ENCODE peak calls at places on chromosomes 7 and 10, in six cellular contexts. One of them, this sample, is unnamed.

GRCh38 chr7:73612598-73613269 is 11.6 kb downstream of the MLXIPL start:
- DNase-seq in NCI-H1930: no peak
- DNase-seq in Kasumi-1: peak
- DNase-seq in stimulated activated CD4-positive, alpha-beta T cell treated with anti-CD3 and anti-CD28 coated beads, Interleukin-4, amount 100 ng/mL, for 4 hours: no peak
- DNase-seq in AG09309: no peak
- DNase-seq in activated CD8-positive, alpha-beta memory T cell treated with anti-CD3 and anti-CD28 coated beads, Interleukin-2, amount 50 U/mL, for 48 hours: no peak
- DNase-seq in this sample: peak

GRCh38 chr7:50939026-50939425 is 156.3 kb upstream of the GRB10 start:
- DNase-seq in Kasumi-1: no peak
- DNase-seq in AG09309: no peak
- DNase-seq in stimulated activated CD4-positive, alpha-beta T cell treated with anti-CD3 and anti-CD28 coated beads, Interleukin-4, amount 100 ng/mL, for 4 hours: no peak
- DNase-seq in activated CD8-positive, alpha-beta memory T cell treated with anti-CD3 and anti-CD28 coated beads, Interleukin-2, amount 50 U/mL, for 48 hours: no peak
- DNase-seq in NCI-H1930: no peak
- DNase-seq in this sample: peak

GRCh38 chr10:104117839-104118323 is 4.1 kb upstream of the SFR1 start:
- DNase-seq in activated CD8-positive, alpha-beta memory T cell treated with anti-CD3 and anti-CD28 coated beads, Interleukin-2, amount 50 U/mL, for 48 hours: no peak
- DNase-seq in NCI-H1930: no peak
- DNase-seq in stimulated activated CD4-positive, alpha-beta T cell treated with anti-CD3 and anti-CD28 coated beads, Interleukin-4, amount 100 ng/mL, for 4 hours: no peak
- DNase-seq in AG09309: no peak
- DNase-seq in Kasumi-1: no peak
- DNase-seq in this sample: peak

GRCh38 chr7:74037609-74038008 is 9.6 kb downstream of the ELN start:
- DNase-seq in activated CD8-positive, alpha-beta memory T cell treated with anti-CD3 and anti-CD28 coated beads, Interleukin-2, amount 50 U/mL, for 48 hours: no peak
- DNase-seq in AG09309: no peak
- DNase-seq in stimulated activated CD4-positive, alpha-beta T cell treated with anti-CD3 and anti-CD28 coated beads, Interleukin-4, amount 100 ng/mL, for 4 hours: no peak
- DNase-seq in NCI-H1930: no peak
- DNase-seq in Kasumi-1: no peak
- DNase-seq in this sample: no peak

GRCh38 chr7:142788303-142789286 is 17.8 kb downstream of the PRSS2 start:
- DNase-seq in Kasumi-1: no peak
- DNase-seq in AG09309: no peak
- DNase-seq in activated CD8-positive, alpha-beta memory T cell treated with anti-CD3 and anti-CD28 coated beads, Interleukin-2, amount 50 U/mL, for 48 hours: no peak
- DNase-seq in stimulated activated CD4-positive, alpha-beta T cell treated with anti-CD3 and anti-CD28 coated beads, Interleukin-4, amount 100 ng/mL, for 4 hours: no peak
- DNase-seq in NCI-H1930: no peak
- DNase-seq in this sample: no peak

GRCh38 chr10:52232561-52233350 is 81.3 kb upstream of the DKK1 start:
- DNase-seq in NCI-H1930: no peak
- DNase-seq in activated CD8-positive, alpha-beta memory T cell treated with anti-CD3 and anti-CD28 coated beads, Interleukin-2, amount 50 U/mL, for 48 hours: no peak
- DNase-seq in stimulated activated CD4-positive, alpha-beta T cell treated with anti-CD3 and anti-CD28 coated beads, Interleukin-4, amount 100 ng/mL, for 4 hours: no peak
- DNase-seq in AG09309: no peak
- DNase-seq in Kasumi-1: peak
- DNase-seq in this sample: no peak

GRCh38 chr7:95560674-95561073 is 35.6 kb downstream of the PDK4 start:
- DNase-seq in NCI-H1930: no peak
- DNase-seq in Kasumi-1: no peak
- DNase-seq in AG09309: no peak
- DNase-seq in stimulated activated CD4-positive, alpha-beta T cell treated with anti-CD3 and anti-CD28 coated beads, Interleukin-4, amount 100 ng/mL, for 4 hours: no peak
- DNase-seq in activated CD8-positive, alpha-beta memory T cell treated with anti-CD3 and anti-CD28 coated beads, Interleukin-2, amount 50 U/mL, for 48 hours: no peak
- DNase-seq in this sample: no peak

GRCh38 chr10:104406715-104407517 is 53.3 kb downstream of the CFAP58 start:
- DNase-seq in activated CD8-positive, alpha-beta memory T cell treated with anti-CD3 and anti-CD28 coated beads, Interleukin-2, amount 50 U/mL, for 48 hours: no peak
- DNase-seq in Kasumi-1: peak
- DNase-seq in NCI-H1930: no peak
- DNase-seq in AG09309: peak
- DNase-seq in stimulated activated CD4-positive, alpha-beta T cell treated with anti-CD3 and anti-CD28 coated beads, Interleukin-4, amount 100 ng/mL, for 4 hours: no peak
- DNase-seq in this sample: peak

GRCh38 chr10:88389456-88389855 is 193.7 kb downstream of the RNLS start:
- DNase-seq in Kasumi-1: peak
- DNase-seq in stimulated activated CD4-positive, alpha-beta T cell treated with anti-CD3 and anti-CD28 coated beads, Interleukin-4, amount 100 ng/mL, for 4 hours: no peak
- DNase-seq in activated CD8-positive, alpha-beta memory T cell treated with anti-CD3 and anti-CD28 coated beads, Interleukin-2, amount 50 U/mL, for 48 hours: no peak
- DNase-seq in AG09309: no peak
- DNase-seq in NCI-H1930: no peak
- DNase-seq in this sample: peak

GRCh38 chr7:151721694-151722093 is 155.2 kb downstream of the PRKAG2 start:
- DNase-seq in Kasumi-1: no peak
- DNase-seq in activated CD8-positive, alpha-beta memory T cell treated with anti-CD3 and anti-CD28 coated beads, Interleukin-2, amount 50 U/mL, for 48 hours: no peak
- DNase-seq in AG09309: no peak
- DNase-seq in stimulated activated CD4-positive, alpha-beta T cell treated with anti-CD3 and anti-CD28 coated beads, Interleukin-4, amount 100 ng/mL, for 4 hours: no peak
- DNase-seq in NCI-H1930: no peak
- DNase-seq in this sample: no peak

GRCh38 chr10:6322805-6323204 is 120.1 kb downstream of the PFKFB3 start:
- DNase-seq in Kasumi-1: no peak
- DNase-seq in activated CD8-positive, alpha-beta memory T cell treated with anti-CD3 and anti-CD28 coated beads, Interleukin-2, amount 50 U/mL, for 48 hours: no peak
- DNase-seq in stimulated activated CD4-positive, alpha-beta T cell treated with anti-CD3 and anti-CD28 coated beads, Interleukin-4, amount 100 ng/mL, for 4 hours: no peak
- DNase-seq in NCI-H1930: no peak
- DNase-seq in AG09309: no peak
- DNase-seq in this sample: no peak

GRCh38 chr7:115241151-115241550 is 319.3 kb downstream of the MDFIC start:
- DNase-seq in AG09309: no peak
- DNase-seq in NCI-H1930: no peak
- DNase-seq in Kasumi-1: no peak
- DNase-seq in activated CD8-positive, alpha-beta memory T cell treated with anti-CD3 and anti-CD28 coated beads, Interleukin-2, amount 50 U/mL, for 48 hours: no peak
- DNase-seq in stimulated activated CD4-positive, alpha-beta T cell treated with anti-CD3 and anti-CD28 coated beads, Interleukin-4, amount 100 ng/mL, for 4 hours: no peak
- DNase-seq in this sample: no peak

GRCh38 chr10:11444148-11444516 is 167.3 kb downstream of the USP6NL start:
- DNase-seq in stimulated activated CD4-positive, alpha-beta T cell treated with anti-CD3 and anti-CD28 coated beads, Interleukin-4, amount 100 ng/mL, for 4 hours: no peak
- DNase-seq in Kasumi-1: no peak
- DNase-seq in activated CD8-positive, alpha-beta memory T cell treated with anti-CD3 and anti-CD28 coated beads, Interleukin-2, amount 50 U/mL, for 48 hours: peak
- DNase-seq in NCI-H1930: no peak
- DNase-seq in AG09309: no peak
- DNase-seq in this sample: no peak

This sample was measured in RPMI7951.